ENCODE peak calls at places on chromosomes 6 and 20, in ten cellular contexts. One of them, this sample, is unnamed.

GRCh38 chr6:98824163-98824906 is 10.0 kb upstream of the POU3F2 start:
- DNase-seq in GM10248: peak; percentile 17
- DNase-seq in left lung: peak; percentile 78
- DNase-seq in Calu3: no peak
- DNase-seq in natural killer cell: no peak
- DNase-seq in GM06990: no peak
- DNase-seq in cardiac fibroblast: no peak
- DNase-seq in GM12878: no peak
- DNase-seq in neural crest cell: peak; percentile 26
- DNase-seq in HFF-Myc: no peak
- DNase-seq in this sample: no peak

GRCh38 chr6:21595265-21595950 is 1.9 kb downstream of the SOX4 start:
- DNase-seq in GM12878: no peak
- DNase-seq in Calu3: peak; percentile 64
- DNase-seq in cardiac fibroblast: peak; percentile 39
- DNase-seq in GM06990: peak; percentile 70
- DNase-seq in natural killer cell: peak; percentile 26
- DNase-seq in left lung: peak; percentile 85
- DNase-seq in HFF-Myc: no peak
- DNase-seq in GM10248: peak; percentile 33
- DNase-seq in neural crest cell: peak; percentile 22
- DNase-seq in this sample: no peak

GRCh38 chr20:6185268-6185667 is 62.4 kb upstream of the FERMT1 start:
- DNase-seq in GM10248: no peak
- DNase-seq in cardiac fibroblast: no peak
- DNase-seq in GM12878: no peak
- DNase-seq in left lung: no peak
- DNase-seq in GM06990: no peak
- DNase-seq in Calu3: no peak
- DNase-seq in natural killer cell: no peak
- DNase-seq in HFF-Myc: no peak
- DNase-seq in neural crest cell: no peak
- DNase-seq in this sample: no peak

GRCh38 chr6:35737413-35738211 is 780 bp downstream of the ARMC12 start:
- DNase-seq in left lung: no peak
- DNase-seq in natural killer cell: no peak
- DNase-seq in cardiac fibroblast: peak; percentile 91
- DNase-seq in Calu3: peak; percentile 27
- DNase-seq in neural crest cell: no peak
- DNase-seq in HFF-Myc: peak; percentile 74
- DNase-seq in GM12878: no peak
- DNase-seq in GM06990: no peak
- DNase-seq in GM10248: peak; percentile 82
- DNase-seq in this sample: no peak

GRCh38 chr6:33313105-33313708 is 671 bp downstream of the TAPBP start:
- DNase-seq in natural killer cell: peak; percentile 52
- DNase-seq in neural crest cell: no peak
- DNase-seq in left lung: peak; percentile 92
- DNase-seq in cardiac fibroblast: peak; percentile 36
- DNase-seq in Calu3: peak; percentile 51
- DNase-seq in GM12878: no peak
- DNase-seq in GM06990: no peak
- DNase-seq in HFF-Myc: no peak
- DNase-seq in GM10248: no peak
- DNase-seq in this sample: no peak

GRCh38 chr6:169913096-169913615 is 161.7 kb downstream of the ERMARD start:
- DNase-seq in left lung: no peak
- DNase-seq in cardiac fibroblast: no peak
- DNase-seq in GM06990: no peak
- DNase-seq in GM10248: no peak
- DNase-seq in HFF-Myc: no peak
- DNase-seq in neural crest cell: no peak
- DNase-seq in natural killer cell: no peak
- DNase-seq in GM12878: no peak
- DNase-seq in Calu3: no peak
- DNase-seq in this sample: no peak

GRCh38 chr6:35073211-35073610 is 67.9 kb downstream of the TCP11 start:
- DNase-seq in HFF-Myc: no peak
- DNase-seq in GM06990: no peak
- DNase-seq in cardiac fibroblast: no peak
- DNase-seq in natural killer cell: no peak
- DNase-seq in neural crest cell: no peak
- DNase-seq in left lung: no peak
- DNase-seq in GM10248: no peak
- DNase-seq in Calu3: no peak
- DNase-seq in GM12878: no peak
- DNase-seq in this sample: no peak

GRCh38 chr20:24806896-24807676 is 142.0 kb upstream of the CST7 start:
- DNase-seq in GM12878: no peak
- DNase-seq in GM06990: no peak
- DNase-seq in Calu3: no peak
- DNase-seq in left lung: peak; percentile 62
- DNase-seq in GM10248: no peak
- DNase-seq in cardiac fibroblast: no peak
- DNase-seq in neural crest cell: no peak
- DNase-seq in HFF-Myc: no peak
- DNase-seq in natural killer cell: no peak
- DNase-seq in this sample: no peak

GRCh38 chr20:19401096-19401495 is 188.7 kb downstream of the SLC24A3 start:
- DNase-seq in neural crest cell: no peak
- DNase-seq in Calu3: no peak
- DNase-seq in GM10248: no peak
- DNase-seq in natural killer cell: no peak
- DNase-seq in left lung: no peak
- DNase-seq in GM06990: no peak
- DNase-seq in cardiac fibroblast: no peak
- DNase-seq in HFF-Myc: no peak
- DNase-seq in GM12878: no peak
- DNase-seq in this sample: no peak

GRCh38 chr6:57190140-57190539 is 18.0 kb downstream of the BAG2 start:
- DNase-seq in left lung: no peak
- DNase-seq in natural killer cell: no peak
- DNase-seq in GM10248: no peak
- DNase-seq in HFF-Myc: no peak
- DNase-seq in GM12878: no peak
- DNase-seq in cardiac fibroblast: peak; percentile 74
- DNase-seq in neural crest cell: no peak
- DNase-seq in Calu3: no peak
- DNase-seq in GM06990: no peak
- DNase-seq in this sample: no peak

GRCh38 chr6:31401403-31401802 is 2.0 kb upstream of the MICA start:
- DNase-seq in natural killer cell: no peak
- DNase-seq in GM06990: no peak
- DNase-seq in cardiac fibroblast: peak; percentile 92
- DNase-seq in HFF-Myc: no peak
- DNase-seq in GM12878: no peak
- DNase-seq in neural crest cell: no peak
- DNase-seq in Calu3: peak; percentile 79
- DNase-seq in left lung: no peak
- DNase-seq in GM10248: no peak
- DNase-seq in this sample: no peak

GRCh38 chr6:52389626-52390360 is 27.8 kb downstream of the PAQR8 start:
- DNase-seq in natural killer cell: no peak
- DNase-seq in HFF-Myc: no peak
- DNase-seq in neural crest cell: no peak
- DNase-seq in cardiac fibroblast: peak; percentile 31
- DNase-seq in left lung: peak; percentile 76
- DNase-seq in GM10248: peak; percentile 56
- DNase-seq in GM06990: peak; percentile 75
- DNase-seq in Calu3: peak; percentile 84
- DNase-seq in GM12878: peak; percentile 87
- DNase-seq in this sample: no peak

GRCh38 chr6:15194453-15194852 is 51.4 kb upstream of the JARID2 start:
- DNase-seq in HFF-Myc: no peak
- DNase-seq in left lung: no peak
- DNase-seq in GM10248: no peak
- DNase-seq in GM06990: no peak
- DNase-seq in GM12878: no peak
- DNase-seq in cardiac fibroblast: no peak
- DNase-seq in neural crest cell: no peak
- DNase-seq in Calu3: no peak
- DNase-seq in natural killer cell: no peak
- DNase-seq in this sample: no peak

GRCh38 chr20:38157635-38158495 is 7.2 kb downstream of the TGM2 start:
- DNase-seq in HFF-Myc: no peak
- DNase-seq in natural killer cell: no peak
- DNase-seq in GM10248: no peak
- DNase-seq in GM12878: no peak
- DNase-seq in cardiac fibroblast: peak; percentile 26
- DNase-seq in neural crest cell: no peak
- DNase-seq in left lung: no peak
- DNase-seq in Calu3: no peak
- DNase-seq in GM06990: no peak
- DNase-seq in this sample: no peak

GRCh38 chr20:25408170-25408547 is 686 bp downstream of the GINS1 start:
- DNase-seq in cardiac fibroblast: no peak
- DNase-seq in left lung: no peak
- DNase-seq in GM10248: peak; percentile 11
- DNase-seq in GM12878: no peak
- DNase-seq in GM06990: no peak
- DNase-seq in HFF-Myc: no peak
- DNase-seq in natural killer cell: no peak
- DNase-seq in Calu3: no peak
- DNase-seq in neural crest cell: no peak
- DNase-seq in this sample: no peak

GRCh38 chr20:45292343-45292742 is 14.3 kb upstream of the RBPJL start:
- DNase-seq in Calu3: no peak
- DNase-seq in neural crest cell: no peak
- DNase-seq in GM06990: no peak
- DNase-seq in left lung: no peak
- DNase-seq in cardiac fibroblast: no peak
- DNase-seq in GM10248: no peak
- DNase-seq in natural killer cell: no peak
- DNase-seq in HFF-Myc: no peak
- DNase-seq in GM12878: no peak
- DNase-seq in this sample: no peak

GRCh38 chr20:45291526-45291925 is 15.1 kb upstream of the RBPJL start:
- DNase-seq in neural crest cell: no peak
- DNase-seq in Calu3: no peak
- DNase-seq in left lung: no peak
- DNase-seq in GM12878: no peak
- DNase-seq in natural killer cell: no peak
- DNase-seq in GM10248: no peak
- DNase-seq in cardiac fibroblast: no peak
- DNase-seq in GM06990: no peak
- DNase-seq in HFF-Myc: no peak
- DNase-seq in this sample: no peak

GRCh38 chr20:45294003-45294368 is 12.7 kb upstream of the RBPJL start:
- DNase-seq in natural killer cell: no peak
- DNase-seq in cardiac fibroblast: no peak
- DNase-seq in left lung: no peak
- DNase-seq in GM06990: no peak
- DNase-seq in GM10248: no peak
- DNase-seq in HFF-Myc: no peak
- DNase-seq in GM12878: no peak
- DNase-seq in Calu3: no peak
- DNase-seq in neural crest cell: no peak
- DNase-seq in this sample: no peak

GRCh38 chr20:45294659-45295058 is 12.0 kb upstream of the RBPJL start:
- DNase-seq in GM10248: no peak
- DNase-seq in neural crest cell: no peak
- DNase-seq in Calu3: no peak
- DNase-seq in HFF-Myc: no peak
- DNase-seq in natural killer cell: no peak
- DNase-seq in cardiac fibroblast: no peak
- DNase-seq in GM06990: no peak
- DNase-seq in left lung: no peak
- DNase-seq in GM12878: no peak
- DNase-seq in this sample: no peak

GRCh38 chr20:45293041-45294002 is 13.3 kb upstream of the RBPJL start:
- DNase-seq in neural crest cell: peak; percentile 94
- DNase-seq in GM10248: peak; percentile 83
- DNase-seq in GM06990: peak; percentile 65
- DNase-seq in cardiac fibroblast: peak; percentile 73
- DNase-seq in HFF-Myc: no peak
- DNase-seq in GM12878: no peak
- DNase-seq in Calu3: peak; percentile 98
- DNase-seq in natural killer cell: peak; percentile 75
- DNase-seq in left lung: peak; percentile 97
- DNase-seq in this sample: peak; percentile 85
- TF ChIP-seq CTCF in neural crest cell: peak; percentile 90
- TF ChIP-seq CTCF in GM10248: peak; percentile 90
- TF ChIP-seq CTCF in GM06990: peak; percentile 96
- TF ChIP-seq CTCF in cardiac fibroblast: peak; percentile 99
- TF ChIP-seq CTCF in HFF-Myc: peak; percentile 93
- TF ChIP-seq CTCF in GM12878: peak; percentile 83
- TF ChIP-seq CTCF in Calu3: peak; percentile 99
- TF ChIP-seq CTCF in natural killer cell: peak; percentile 83
- TF ChIP-seq CTCF in left lung: peak; percentile 92
- TF ChIP-seq CTCF in this sample: peak; percentile 90

GRCh38 chr6:109347779-109348178 is 34.5 kb downstream of the CD164 start:
- DNase-seq in GM10248: no peak
- DNase-seq in Calu3: no peak
- DNase-seq in cardiac fibroblast: no peak
- DNase-seq in GM12878: no peak
- DNase-seq in GM06990: no peak
- DNase-seq in neural crest cell: no peak
- DNase-seq in left lung: no peak
- DNase-seq in HFF-Myc: no peak
- DNase-seq in natural killer cell: no peak
- DNase-seq in this sample: no peak
- TF ChIP-seq CTCF in GM10248: no peak
- TF ChIP-seq CTCF in Calu3: no peak
- TF ChIP-seq CTCF in cardiac fibroblast: no peak
- TF ChIP-seq CTCF in GM12878: no peak
- TF ChIP-seq CTCF in GM06990: no peak
- TF ChIP-seq CTCF in neural crest cell: no peak
- TF ChIP-seq CTCF in left lung: no peak
- TF ChIP-seq CTCF in HFF-Myc: no peak
- TF ChIP-seq CTCF in natural killer cell: no peak
- TF ChIP-seq CTCF in this sample: no peak

DNA sequence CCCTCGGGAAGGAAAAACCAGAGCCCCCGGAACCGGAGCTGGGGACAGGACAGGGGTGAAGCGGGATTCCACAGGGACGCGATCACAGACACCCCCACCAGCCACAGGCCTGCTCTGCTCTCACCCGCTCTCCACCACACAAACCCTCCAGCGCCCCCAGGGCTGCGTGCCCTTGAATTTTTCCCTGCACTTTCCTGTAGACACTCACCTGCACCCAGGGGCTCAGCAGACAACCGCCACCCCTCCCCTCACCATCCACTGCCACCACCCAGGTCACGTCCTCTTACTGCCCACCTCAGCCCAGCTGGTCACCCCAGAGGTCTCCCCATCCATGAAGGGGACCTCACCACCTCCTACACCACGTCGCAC is 631 bp downstream of the ULBP2 start:
- DNase-seq in GM12878: no peak
- DNase-seq in left lung: no peak
- DNase-seq in Calu3: no peak
- DNase-seq in natural killer cell: no peak
- DNase-seq in neural crest cell: no peak
- DNase-seq in GM10248: no peak
- DNase-seq in GM06990: no peak
- DNase-seq in cardiac fibroblast: no peak
- DNase-seq in HFF-Myc: no peak
- DNase-seq in this sample: no peak
- TF ChIP-seq CTCF in GM12878: no peak
- TF ChIP-seq CTCF in left lung: no peak
- TF ChIP-seq CTCF in Calu3: no peak
- TF ChIP-seq CTCF in natural killer cell: no peak
- TF ChIP-seq CTCF in neural crest cell: no peak
- TF ChIP-seq CTCF in GM10248: no peak
- TF ChIP-seq CTCF in GM06990: no peak
- TF ChIP-seq CTCF in cardiac fibroblast: no peak
- TF ChIP-seq CTCF in HFF-Myc: no peak
- TF ChIP-seq CTCF in this sample: no peak

GRCh38 chr6:160788806-160789205 is 86.8 kb downstream of the PLG start:
- DNase-seq in natural killer cell: no peak
- DNase-seq in GM12878: no peak
- DNase-seq in Calu3: no peak
- DNase-seq in left lung: no peak
- DNase-seq in neural crest cell: no peak
- DNase-seq in GM06990: no peak
- DNase-seq in cardiac fibroblast: no peak
- DNase-seq in HFF-Myc: no peak
- DNase-seq in GM10248: no peak
- DNase-seq in this sample: no peak
- TF ChIP-seq CTCF in natural killer cell: no peak
- TF ChIP-seq CTCF in GM12878: no peak
- TF ChIP-seq CTCF in Calu3: no peak
- TF ChIP-seq CTCF in left lung: no peak
- TF ChIP-seq CTCF in neural crest cell: no peak
- TF ChIP-seq CTCF in GM06990: no peak
- TF ChIP-seq CTCF in cardiac fibroblast: no peak
- TF ChIP-seq CTCF in HFF-Myc: no peak
- TF ChIP-seq CTCF in GM10248: no peak
- TF ChIP-seq CTCF in this sample: no peak